ENCODE peak calls at places on chromosomes 16 and 17, in ten cellular contexts. V is NCI-H2081; L is H54; U is T-helper 1 cell; C is AG20443; O is body of pancreas; S is activated CD4-positive, CD25-positive, alpha-beta regulatory T cell treated with anti-CD3 and anti-CD28 coated beads, Interleukin-2, amount 50 U/mL, for 16 hours; Z is activated naive CD8-positive, alpha-beta T cell treated with anti-CD3 and anti-CD28 coated beads, Interleukin-2, amount 10 ng/mL, durations not matched to agents 7 days and 5 days; H is neural crest cell; W is kidney glomerular epithelial cell. N is an unnamed sample.

GRCh38 chr16:61024180-61024900 is 1011.9 kb downstream of the CDH8 start:
- DNase-seq in V (no peak), L (no peak), U (no peak), C (no peak), O (no peak), S (no peak), Z (no peak), H (no peak), W (no peak), N (no peak)

GRCh38 chr16:85464342-85465305 is 148.5 kb upstream of the GSE1 start:
- DNase-seq in V (peak), L (no peak), U (no peak), C (no peak), O (no peak), S (no peak), Z (no peak), H (no peak), W (no peak), N (no peak)

GRCh38 chr17:47981462-47981861 is 10.5 kb downstream of the CDK5RAP3 start:
- DNase-seq in V (no peak), L (no peak), U (no peak), C (no peak), O (no peak), S (no peak), Z (no peak), H (no peak), W (no peak), N (no peak)

GRCh38 chr16:27766166-27766925 is 216.4 kb downstream of the KATNIP start:
- DNase-seq in V (no peak), L (no peak), U (no peak), C (no peak), O (no peak), S (no peak), Z (no peak), H (no peak), W (no peak), N (no peak)

GRCh38 chr17:7816926-7817642 is 16.9 kb upstream of the KDM6B start:
- DNase-seq in V (no peak), L (no peak), U (no peak), C (no peak), O (no peak), S (no peak), Z (no peak), H (no peak), W (no peak), N (no peak)

GRCh38 chr17:17938388-17939107 is 33.7 kb downstream of the TOM1L2 start:
- DNase-seq in V (no peak), L (no peak), U (no peak), C (no peak), O (no peak), S (no peak), Z (no peak), H (no peak), W (no peak), N (peak)

GRCh38 chr17:82941021-82942001 is 101.5 kb upstream of the ZNF750 start:
- DNase-seq in V (no peak), L (no peak), U (no peak), C (no peak), O (no peak), S (no peak), Z (peak), H (no peak), W (no peak), N (no peak)

GRCh38 chr16:3587547-3588110 is 10.4 kb upstream of the NLRC3 start:
- DNase-seq in V (no peak), L (no peak), U (no peak), C (no peak), O (no peak), S (no peak), Z (no peak), H (no peak), W (no peak), N (no peak)

GRCh38 chr17:50659220-50659619 is 24.5 kb downstream of the ABCC3 start:
- DNase-seq in V (no peak), L (no peak), U (no peak), C (no peak), O (no peak), S (no peak), Z (no peak), H (no peak), W (no peak), N (no peak)

GRCh38 chr17:40139566-40140058 is 725 bp upstream of the CASC3 start:
- DNase-seq in V (no peak), L (no peak), U (no peak), C (no peak), O (peak), S (no peak), Z (peak), H (no peak), W (no peak), N (peak)

GRCh38 chr17:15885770-15886169 is 59.2 kb upstream of the ADORA2B start:
- DNase-seq in V (no peak), L (no peak), U (no peak), C (no peak), O (no peak), S (no peak), Z (no peak), H (no peak), W (no peak), N (no peak)

GRCh38 chr16:8858994-8859912 is 9.6 kb downstream of the CARHSP1 start:
- DNase-seq in V (no peak), L (no peak), U (no peak), C (no peak), O (no peak), S (no peak), Z (peak), H (no peak), W (no peak), N (no peak)

GRCh38 chr17:1709971-1710806 is at the start of gene TLCD2:
- DNase-seq in V (peak), L (peak), U (no peak), C (peak), O (peak), S (no peak), Z (peak), H (peak), W (peak), N (no peak)

GRCh38 chr17:11598274-11599221 is at the start of gene DNAH9:
- DNase-seq in V (peak), L (no peak), U (no peak), C (peak), O (peak), S (no peak), Z (peak), H (peak), W (peak), N (no peak)

GRCh38 chr17:21392257-21392656 is 16.1 kb downstream of the KCNJ12 start:
- DNase-seq in V (no peak), L (no peak), U (no peak), C (no peak), O (no peak), S (no peak), Z (no peak), H (no peak), W (no peak), N (no peak)

GRCh38 chr17:47914296-47914948 is 18.4 kb downstream of the SP2 start:
- DNase-seq in V (no peak), L (no peak), U (no peak), C (no peak), O (no peak), S (no peak), Z (no peak), H (no peak), W (no peak), N (no peak)

GRCh38 chr17:29449865-29450671 is 59.9 kb downstream of the TAOK1 start:
- DNase-seq in V (no peak), L (no peak), U (no peak), C (no peak), O (no peak), S (no peak), Z (no peak), H (no peak), W (no peak), N (no peak)

GRCh38 chr17:28571255-28572122 is at the start of gene PIGS:
- DNase-seq in V (peak), L (peak), U (peak), C (peak), O (peak), S (peak), Z (peak), H (peak), W (peak), N (peak)

GRCh38 chr17:73170921-73171320 is 6.1 kb downstream of the SSTR2 start:
- DNase-seq in V (no peak), L (no peak), U (no peak), C (no peak), O (no peak), S (no peak), Z (no peak), H (no peak), W (no peak), N (no peak)

GRCh38 chr17:80528521-80528920 is 16.1 kb upstream of the RPTOR start:
- DNase-seq in V (no peak), L (no peak), U (no peak), C (no peak), O (no peak), S (no peak), Z (no peak), H (no peak), W (no peak), N (no peak)

GRCh38 chr16:56298948-56299602 is 107.8 kb downstream of the GNAO1 start:
- DNase-seq in V (peak), L (no peak), U (no peak), C (no peak), O (no peak), S (no peak), Z (no peak), H (no peak), W (peak), N (no peak)

GRCh38 chr16:13957197-13958078 is 37.5 kb downstream of the ERCC4 start:
- DNase-seq in V (peak), L (peak), U (no peak), C (peak), O (peak), S (no peak), Z (no peak), H (no peak), W (peak), N (peak)

GRCh38 chr17:59151007-59151406 is 4.0 kb downstream of the SKA2 start:
- DNase-seq in V (no peak), L (no peak), U (no peak), C (no peak), O (no peak), S (no peak), Z (no peak), H (no peak), W (no peak), N (no peak)

GRCh38 chr17:64212122-64212521 is 50.9 kb downstream of the TEX2 start:
- DNase-seq in V (no peak), L (no peak), U (no peak), C (peak), O (no peak), S (no peak), Z (no peak), H (no peak), W (no peak), N (no peak)

GRCh38 chr17:36118477-36119353 is 15.1 kb downstream of the CCL4 start:
- DNase-seq in V (no peak), L (no peak), U (no peak), C (no peak), O (no peak), S (no peak), Z (no peak), H (no peak), W (no peak), N (no peak)

GRCh38 chr17:2412561-2413021 is 11.7 kb upstream of the MNT start:
- DNase-seq in V (peak), L (no peak), U (no peak), C (peak), O (peak), S (no peak), Z (no peak), H (no peak), W (no peak), N (no peak)

GRCh38 chr16:81896902-81897301 is 114.4 kb downstream of the SDR42E1 start:
- DNase-seq in V (no peak), L (no peak), U (no peak), C (no peak), O (no peak), S (no peak), Z (no peak), H (no peak), W (no peak), N (no peak)

GRCh38 chr17:61005358-61005757 is 327.7 kb downstream of the BCAS3 start:
- DNase-seq in V (no peak), L (no peak), U (no peak), C (no peak), O (no peak), S (no peak), Z (no peak), H (no peak), W (no peak), N (no peak)

GRCh38 chr17:36598951-36599401 is 2.4 kb upstream of the MRM1 start:
- DNase-seq in V (no peak), L (no peak), U (no peak), C (no peak), O (no peak), S (no peak), Z (no peak), H (no peak), W (no peak), N (no peak)

GRCh38 chr17:2796164-2797140 is at the start of gene RAP1GAP2:
- DNase-seq in V (no peak), L (no peak), U (peak), C (no peak), O (peak), S (peak), Z (peak), H (no peak), W (no peak), N (peak)

GRCh38 chr17:75639327-75639726 is 6.1 kb downstream of the SMIM5 start:
- DNase-seq in V (no peak), L (no peak), U (no peak), C (no peak), O (no peak), S (no peak), Z (no peak), H (no peak), W (no peak), N (no peak)

GRCh38 chr16:77599793-77600415 is 122.4 kb upstream of the NUDT7 start:
- DNase-seq in V (peak), L (peak), U (no peak), C (peak), O (peak), S (no peak), Z (no peak), H (peak), W (peak), N (no peak)

GRCh38 chr16:12724216-12724615 is 79.5 kb downstream of the CPPED1 start:
- DNase-seq in V (no peak), L (no peak), U (no peak), C (no peak), O (no peak), S (no peak), Z (no peak), H (no peak), W (no peak), N (no peak)

N was measured in GM12864.